ENCODE peak calls at places on chromosomes 6 and 20, in four cellular contexts. M, J, V and P are unnamed samples.

GRCh38 chr6:100261486-100261885 is 203.2 kb downstream of the SIM1 start:
- DNase-seq in M (no peak), J (no peak), V (no peak), P (no peak)

GRCh38 chr6:145699462-145699861 is 35.9 kb downstream of the EPM2A start:
- DNase-seq in M (no peak), J (no peak), V (no peak), P (no peak)

GRCh38 chr6:165487950-165488349 is 175.1 kb downstream of the PDE10A start:
- DNase-seq in M (no peak), J (no peak), V (no peak), P (no peak)

GRCh38 chr6:41917528-41917927 is 3.4 kb downstream of the MED20 start:
- DNase-seq in M (no peak), J (peak; percentile 68), V (no peak), P (no peak)

GRCh38 chr6:132399376-132400074 is 1.8 kb downstream of the MOXD1 start:
- DNase-seq in M (no peak), J (no peak), V (no peak), P (no peak)

GRCh38 chr6:25675172-25675571 is 23.2 kb downstream of the SCGN start:
- DNase-seq in M (no peak), J (no peak), V (no peak), P (no peak)

GRCh38 chr20:10217517-10218410 is 866 bp upstream of the SNAP25 start:
- DNase-seq in M (no peak), J (peak; percentile 89), V (peak; percentile 58), P (peak; percentile 29)

GRCh38 chr20:52926505-52926904 is 45.7 kb upstream of the TSHZ2 start:
- DNase-seq in M (no peak), J (no peak), V (no peak), P (no peak)

GRCh38 chr20:4229415-4229814 is 214.1 kb upstream of the RNF24 start:
- DNase-seq in M (no peak), J (no peak), V (no peak), P (no peak)

GRCh38 chr20:4230185-4230584 is 214.8 kb upstream of the RNF24 start:
- DNase-seq in M (no peak), J (no peak), V (no peak), P (no peak)

GRCh38 chr20:4226330-4227084 is 211.1 kb upstream of the RNF24 start:
- DNase-seq in M (no peak), J (no peak), V (no peak), P (no peak)

GRCh38 chr20:4225778-4226177 is 210.4 kb upstream of the RNF24 start:
- DNase-seq in M (no peak), J (peak; percentile 73), V (no peak), P (no peak)

GRCh38 chr20:4227085-4227821 is 211.9 kb upstream of the RNF24 start:
- DNase-seq in M (no peak), J (peak; percentile 37), V (no peak), P (no peak)
- TF ChIP-seq CTCF in M (no peak), J (peak; percentile 62), V (no peak), P (peak; percentile 34)

GRCh38 chr6:106162926-106163325 is 76.8 kb downstream of the PRDM1 start:
- DNase-seq in M (no peak), J (no peak), V (no peak), P (no peak)

GRCh38 chr6:106161475-106161874 is 75.3 kb downstream of the PRDM1 start:
- DNase-seq in M (no peak), J (no peak), V (no peak), P (no peak)

GRCh38 chr6:106163966-106164877 is 78.1 kb downstream of the PRDM1 start:
- DNase-seq in M (no peak), J (peak; percentile 48), V (no peak), P (peak; percentile 74)

GRCh38 chr6:106161893-106162292 is 75.8 kb downstream of the PRDM1 start:
- DNase-seq in M (no peak), J (no peak), V (no peak), P (no peak)

DNA sequence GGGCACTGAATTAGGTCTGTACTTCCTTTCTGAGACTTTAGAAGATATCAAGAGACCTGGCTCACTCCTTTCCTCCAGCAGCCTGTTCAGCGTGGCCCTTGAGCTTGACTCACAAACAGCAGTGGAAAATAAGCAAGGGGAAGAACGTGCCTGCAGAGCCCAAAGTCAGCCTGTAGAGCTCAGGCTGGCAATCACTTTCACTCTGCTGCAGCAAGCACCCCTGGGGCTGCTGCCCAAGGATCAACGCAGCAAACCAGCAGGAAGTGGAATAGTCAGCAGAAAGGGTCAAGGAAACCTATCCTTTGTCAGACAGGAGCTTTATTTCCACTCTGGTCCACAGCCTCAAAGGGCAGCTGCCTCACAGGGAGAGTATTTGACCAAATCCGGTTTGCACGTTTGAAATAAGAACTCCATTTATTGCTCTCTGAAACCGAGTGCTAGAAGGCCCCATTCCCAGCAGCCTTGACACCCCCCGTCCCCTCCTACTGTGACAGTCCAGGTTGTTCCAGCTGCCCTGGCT is 77.4 kb downstream of the PRDM1 start:
- DNase-seq in M (no peak), J (no peak), V (no peak), P (peak; percentile 40)
- TF ChIP-seq CTCF in M (no peak), J (no peak), V (no peak), P (peak; percentile 3)

DNA sequence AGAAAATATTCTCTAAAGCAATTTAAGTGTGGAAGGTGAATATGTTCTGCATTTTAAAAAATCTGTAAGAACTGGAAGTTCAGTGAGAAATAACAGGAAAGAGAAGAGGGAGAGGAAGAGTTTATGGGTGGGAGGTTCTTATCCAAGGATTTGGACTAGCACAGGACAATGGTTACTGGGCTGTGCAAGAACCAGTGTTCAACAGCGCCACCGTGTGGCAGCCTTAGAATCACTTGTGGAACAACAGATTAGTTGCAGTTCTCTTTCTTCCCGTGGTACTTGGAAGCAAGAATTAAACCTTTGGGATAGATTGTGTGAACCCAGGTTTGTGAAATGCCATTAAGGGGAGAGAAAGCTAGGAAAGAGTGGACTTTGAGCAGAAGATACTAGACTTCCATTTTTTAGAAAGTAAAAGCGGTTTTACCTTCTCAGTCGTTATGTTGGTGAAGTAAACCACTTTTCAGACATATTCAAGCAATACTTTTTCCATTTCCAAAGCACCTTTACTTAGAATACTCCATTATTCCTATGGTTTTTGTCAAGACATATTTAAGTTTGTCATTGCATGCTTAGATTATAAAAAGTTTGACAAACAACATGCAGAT is 436.7 kb downstream of the RNF144B start:
- DNase-seq in M (no peak), J (no peak), V (peak; percentile 48), P (no peak)
- TF ChIP-seq CTCF in M (no peak), J (peak; percentile 36), V (peak; percentile 97), P (peak; percentile 34)

GRCh38 chr20:34559311-34560140 is 1.0 kb downstream of the MAP1LC3A start:
- DNase-seq in M (no peak), J (no peak), V (no peak), P (no peak)
- TF ChIP-seq CTCF in M (no peak), J (no peak), V (no peak), P (no peak)

GRCh38 chr6:116876635-116877611 is at the start of gene RFX6:
- DNase-seq in M (no peak), J (no peak), V (peak; percentile 16), P (peak; percentile 14)

GRCh38 chr6:116884530-116884929 is 7.5 kb downstream of the RFX6 start:
- DNase-seq in M (no peak), J (no peak), V (no peak), P (no peak)

GRCh38 chr6:116877743-116878142 is 701 bp downstream of the RFX6 start:
- DNase-seq in M (no peak), J (no peak), V (no peak), P (no peak)

GRCh38 chr6:116883005-116883404 is 6.0 kb downstream of the RFX6 start:
- DNase-seq in M (no peak), J (no peak), V (no peak), P (no peak)

GRCh38 chr6:116881236-116881635 is 4.2 kb downstream of the RFX6 start:
- DNase-seq in M (no peak), J (no peak), V (no peak), P (no peak)
- TF ChIP-seq CTCF in M (no peak), J (no peak), V (peak; percentile 21), P (no peak)

DNA sequence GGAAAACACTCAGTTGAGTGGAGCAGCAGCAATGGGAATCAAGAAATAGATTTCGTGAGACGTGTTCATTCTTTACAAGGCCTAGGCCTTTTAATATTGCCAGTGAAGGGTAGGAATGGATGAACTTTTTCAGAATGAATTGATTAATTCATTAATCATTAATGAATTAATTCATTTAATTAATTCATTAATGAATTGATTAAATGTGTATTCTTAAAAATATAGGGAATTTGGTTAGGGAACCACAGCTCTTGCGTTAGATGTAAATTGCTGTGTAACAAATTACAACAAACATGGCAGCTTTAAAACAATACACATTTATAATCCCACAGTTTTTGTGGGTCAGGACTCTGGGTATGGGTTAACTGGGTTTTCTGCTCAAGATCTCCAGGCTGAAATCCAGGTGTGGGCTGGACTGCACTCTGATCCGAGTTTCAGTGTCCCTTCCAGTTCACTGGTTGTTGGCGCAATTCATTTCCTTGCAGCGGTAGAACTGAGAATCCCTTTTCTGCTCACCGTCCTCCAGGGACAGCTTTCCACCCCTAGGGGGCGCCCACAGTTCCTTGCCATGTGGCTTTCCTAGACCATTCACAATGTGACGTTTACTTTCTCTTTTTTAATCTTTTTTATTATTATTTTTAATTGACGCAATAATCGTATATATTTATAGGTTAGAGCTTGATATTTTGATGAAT is 32.8 kb upstream of the BCAS1 start:
- DNase-seq in M (peak; percentile 45), J (no peak), V (peak; percentile 88), P (peak; percentile 69)
- TF ChIP-seq CTCF in M (peak; percentile 68), J (peak; percentile 86), V (peak; percentile 88), P (peak; percentile 80)